ENCODE peak calls at places on chromosomes 4 and X, in eight cellular contexts. Y is D721Med; I is hippocampal formation; C is amygdala; O is RPMI7951; M is WTC11; S is MCF 10A; K is stimulated activated CD4-positive, alpha-beta T cell treated with anti-CD3 and anti-CD28 coated beads, TNF-alpha, amount 100 ng/mL, for 48 hours. Q is an unnamed sample.

GRCh38 chrX:10486373-10486772 is 134.0 kb downstream of the MID1 start:
- DNase-seq in Y (no peak), I (no peak), C (no peak), O (peak; percentile 69), M (no peak), S (peak; percentile 82), K (no peak), Q (no peak)

GRCh38 chr4:6248394-6248793 is 21.3 kb upstream of the WFS1 start:
- DNase-seq in Y (no peak), I (no peak), C (no peak), O (no peak), M (no peak), S (no peak), K (no peak), Q (no peak)

GRCh38 chr4:56181140-56181950 is 205.9 kb downstream of the AASDH start:
- DNase-seq in Y (no peak), I (no peak), C (no peak), O (no peak), M (no peak), S (peak; percentile 52), K (no peak), Q (peak; percentile 64)

GRCh38 chr4:138021116-138021820 is 220.9 kb downstream of the SLC7A11 start:
- DNase-seq in Y (no peak), I (no peak), C (no peak), O (no peak), M (no peak), S (no peak), K (no peak), Q (no peak)

GRCh38 chr4:142405021-142405991 is 440.8 kb downstream of the INPP4B start:
- DNase-seq in Y (no peak), I (peak; percentile 42), C (peak; percentile 13), O (peak; percentile 84), M (no peak), S (peak; percentile 86), K (no peak), Q (peak; percentile 75)

GRCh38 chr4:80295331-80295730 is 28.9 kb downstream of the FGF5 start:
- DNase-seq in Y (no peak), I (no peak), C (no peak), O (no peak), M (no peak), S (no peak), K (no peak), Q (no peak)

GRCh38 chr4:73978886-73979285 is 2.9 kb downstream of the PF4 start:
- DNase-seq in Y (no peak), I (no peak), C (no peak), O (peak; percentile 11), M (no peak), S (peak; percentile 36), K (no peak), Q (no peak)

GRCh38 chr4:105194328-105195231 is 47.9 kb downstream of the TET2 start:
- DNase-seq in Y (no peak), I (no peak), C (no peak), O (no peak), M (no peak), S (no peak), K (no peak), Q (no peak)

GRCh38 chr4:157220026-157220881 is at the start of gene GRIA2:
- DNase-seq in Y (peak; percentile 22), I (peak; percentile 90), C (peak; percentile 82), O (peak; percentile 57), M (peak; percentile 84), S (peak; percentile 6), K (no peak), Q (peak; percentile 12)

GRCh38 chr4:183426507-183426906 is 17.9 kb upstream of the CDKN2AIP start:
- DNase-seq in Y (no peak), I (no peak), C (no peak), O (no peak), M (no peak), S (no peak), K (no peak), Q (no peak)

GRCh38 chrX:32592786-32593185 is 618.6 kb downstream of the DMD start:
- DNase-seq in Y (no peak), I (no peak), C (no peak), O (no peak), M (no peak), S (no peak), K (no peak), Q (no peak)

GRCh38 chr4:56978750-56979303 is at the start of gene POLR2B:
- DNase-seq in Y (no peak), I (peak; percentile 95), C (peak; percentile 92), O (peak; percentile 89), M (peak; percentile 95), S (peak; percentile 98), K (peak; percentile 87), Q (peak; percentile 93)

GRCh38 chrX:77742788-77743476 is 43.1 kb downstream of the ATRX start:
- DNase-seq in Y (no peak), I (peak; percentile 3), C (peak; percentile 4), O (no peak), M (no peak), S (no peak), K (no peak), Q (no peak)

GRCh38 chr4:76850010-76850441 is 47.9 kb downstream of the SOWAHB start:
- DNase-seq in Y (no peak), I (no peak), C (no peak), O (peak; percentile 87), M (no peak), S (peak; percentile 96), K (no peak), Q (no peak)

GRCh38 chrX:45208121-45208856 is 7.6 kb upstream of the DIPK2B start:
- DNase-seq in Y (no peak), I (no peak), C (no peak), O (no peak), M (peak; percentile 14), S (no peak), K (no peak), Q (no peak)

GRCh38 chr4:56683455-56683854 is 2.4 kb upstream of the HOPX start:
- DNase-seq in Y (no peak), I (no peak), C (no peak), O (no peak), M (no peak), S (no peak), K (no peak), Q (peak; percentile 20)

GRCh38 chrX:45745479-45745878 is 544.8 kb upstream of the DIPK2B start:
- DNase-seq in Y (no peak), I (no peak), C (no peak), O (no peak), M (no peak), S (no peak), K (no peak), Q (no peak)

GRCh38 chrX:72382199-72382590 is 76.5 kb upstream of the CITED1 start:
- DNase-seq in Y (no peak), I (no peak), C (no peak), O (no peak), M (no peak), S (no peak), K (no peak), Q (no peak)

GRCh38 chr4:80419946-80420345 is 84.4 kb downstream of the CFAP299 start:
- DNase-seq in Y (no peak), I (no peak), C (no peak), O (no peak), M (no peak), S (no peak), K (no peak), Q (no peak)